ENCODE peak calls at places on chromosome 14, in ten cellular contexts. E is brain microvascular endothelial cell; O is keratinocyte; Q is hepatocyte; K is tibial artery; Y is cardiac fibroblast; D is CD8-positive, alpha-beta T cell; V is suprapubic skin; F is AG10803; I is RWPE2. W is an unnamed sample.

GRCh38 chr14:96676161-96676560 is 121.0 kb upstream of the VRK1 start:
- DNase-seq in F (no peak), D (no peak), V (no peak), E (peak), Q (no peak), I (no peak), K (no peak), O (no peak), Y (no peak), W (peak)

GRCh38 chr14:77991128-77991772 is 178.9 kb upstream of the NRXN3 start:
- DNase-seq in O (no peak), D (no peak), Q (no peak), F (no peak), I (no peak), E (no peak), V (no peak), Y (no peak), K (no peak), W (no peak)

GRCh38 chr14:43729149-43729548 is 777.9 kb downstream of the FSCB start:
- DNase-seq in F (no peak), K (no peak), D (no peak), I (no peak), E (no peak), O (no peak), Q (no peak), V (no peak), Y (no peak), W (no peak)

GRCh38 chr14:63361790-63362189 is 43.1 kb upstream of the GPHB5 start:
- DNase-seq in F (no peak), I (no peak), V (no peak), E (no peak), D (no peak), O (no peak), Y (no peak), K (no peak), Q (no peak), W (no peak)

GRCh38 chr14:92846162-92846897 is 52.2 kb downstream of the GOLGA5 start:
- DNase-seq in V (no peak), Q (peak), F (peak), K (no peak), D (no peak), E (peak), I (no peak), Y (peak), O (peak), W (peak)

GRCh38 chr14:42138406-42138805 is 531.7 kb downstream of the LRFN5 start:
- DNase-seq in Q (no peak), O (no peak), F (no peak), I (no peak), E (no peak), K (no peak), D (no peak), Y (no peak), V (no peak), W (no peak)

GRCh38 chr14:37203423-37203822 is 5.7 kb downstream of the MIPOL1 start:
- DNase-seq in F (no peak), K (no peak), D (no peak), I (no peak), Y (no peak), E (no peak), O (no peak), V (no peak), Q (no peak), W (no peak)

GRCh38 chr14:57487771-57488170 is 5.9 kb downstream of the CCDC198 start:
- DNase-seq in E (no peak), Q (no peak), O (no peak), K (no peak), V (no peak), D (no peak), I (no peak), Y (no peak), F (peak), W (peak)

GRCh38 chr14:81363746-81364400 is 36.3 kb downstream of the STON2 start:
- DNase-seq in K (no peak), V (no peak), E (no peak), Q (no peak), I (no peak), Y (no peak), F (peak), O (no peak), D (no peak), W (peak)

GRCh38 chr14:69573841-69574265 is 818 bp downstream of the CCDC177 start:
- DNase-seq in V (no peak), E (no peak), D (no peak), Y (no peak), F (no peak), O (no peak), I (no peak), K (no peak), Q (peak), W (no peak)

GRCh38 chr14:73786632-73786941 is 65.0 kb upstream of the PTGR2 start:
- DNase-seq in Q (peak), Y (peak), D (no peak), O (no peak), I (peak), K (no peak), E (no peak), V (no peak), F (no peak), W (no peak)

GRCh38 chr14:37416264-37416663 is 178.8 kb downstream of the FOXA1 start:
- DNase-seq in F (no peak), V (no peak), O (no peak), I (no peak), E (no peak), D (no peak), Y (no peak), K (no peak), Q (no peak), W (no peak)

GRCh38 chr14:61315288-61315687 is 6.1 kb upstream of the PRKCH start:
- DNase-seq in Q (no peak), I (no peak), F (no peak), O (no peak), E (no peak), D (no peak), Y (no peak), K (no peak), V (no peak), W (no peak)

GRCh38 chr14:81269100-81269978 is 48.6 kb upstream of the GTF2A1 start:
- DNase-seq in F (peak), I (no peak), V (no peak), O (no peak), D (no peak), Y (peak), Q (peak), E (peak), K (no peak), W (peak)

GRCh38 chr14:69138189-69138535 is 14.8 kb downstream of the DCAF5 start:
- DNase-seq in D (no peak), E (no peak), Q (peak), I (no peak), K (no peak), O (no peak), V (no peak), F (peak), Y (peak), W (peak)

GRCh38 chr14:74599946-74600345 is 12.1 kb downstream of the LTBP2 start:
- DNase-seq in D (no peak), E (no peak), Q (no peak), V (no peak), Y (no peak), K (no peak), F (no peak), O (no peak), I (no peak), W (no peak)

GRCh38 chr14:64417042-64417770 is 29.1 kb downstream of the MTHFD1 start:
- DNase-seq in F (no peak), I (no peak), Q (no peak), D (no peak), O (no peak), E (peak), V (no peak), Y (peak), K (no peak), W (peak)

GRCh38 chr14:68884031-68885030 is 91.5 kb upstream of the ZFP36L1 start:
- DNase-seq in F (peak), Y (peak), K (peak), E (peak), D (no peak), O (no peak), V (no peak), Q (no peak), I (peak), W (peak)

GRCh38 chr14:34211732-34212131 is 250.3 kb downstream of the SPTSSA start:
- DNase-seq in V (no peak), E (no peak), I (no peak), Q (no peak), O (no peak), K (no peak), D (no peak), Y (no peak), F (no peak), W (no peak)

GRCh38 chr14:76051717-76052459 is 66.3 kb downstream of the IFT43 start:
- DNase-seq in I (no peak), Q (no peak), E (no peak), Y (no peak), D (no peak), O (no peak), K (no peak), V (no peak), F (no peak), W (no peak)

GRCh38 chr14:77105554-77105953 is 7.5 kb downstream of the CIPC start:
- DNase-seq in E (no peak), F (no peak), O (no peak), Q (no peak), I (no peak), V (no peak), K (no peak), Y (no peak), D (no peak), W (no peak)

DNA sequence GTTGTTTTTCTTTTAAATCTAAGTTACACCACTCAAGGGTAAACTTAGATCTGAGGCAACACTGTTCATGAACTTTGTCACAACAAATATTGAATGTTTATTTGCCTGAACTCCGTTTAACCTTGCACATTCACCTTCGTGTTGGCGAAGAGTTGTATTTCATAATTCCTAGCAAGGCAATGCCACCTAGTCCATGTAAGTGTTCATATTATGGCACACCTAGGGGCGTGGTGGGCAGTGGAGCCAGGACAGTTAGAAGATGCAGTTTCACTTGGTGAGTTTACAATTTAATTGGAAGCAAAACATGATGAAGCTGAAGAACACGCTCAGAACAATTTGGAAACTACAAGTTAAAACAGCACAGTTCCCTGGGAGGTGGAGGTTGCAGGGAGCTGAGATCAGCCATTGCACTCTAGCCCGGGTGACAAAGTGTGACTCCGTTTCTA is 30.4 kb upstream of the GNPNAT1 start:
- DNase-seq in Q (peak), E (no peak), Y (no peak), D (no peak), O (no peak), V (no peak), K (no peak), I (no peak), F (no peak), W (no peak)
- H3K4me3 ChIP-seq in Q (no peak), E (no peak), Y (no peak), D (no peak), O (no peak), V (no peak), K (no peak), I (no peak), F (no peak), W (no peak)

DNA sequence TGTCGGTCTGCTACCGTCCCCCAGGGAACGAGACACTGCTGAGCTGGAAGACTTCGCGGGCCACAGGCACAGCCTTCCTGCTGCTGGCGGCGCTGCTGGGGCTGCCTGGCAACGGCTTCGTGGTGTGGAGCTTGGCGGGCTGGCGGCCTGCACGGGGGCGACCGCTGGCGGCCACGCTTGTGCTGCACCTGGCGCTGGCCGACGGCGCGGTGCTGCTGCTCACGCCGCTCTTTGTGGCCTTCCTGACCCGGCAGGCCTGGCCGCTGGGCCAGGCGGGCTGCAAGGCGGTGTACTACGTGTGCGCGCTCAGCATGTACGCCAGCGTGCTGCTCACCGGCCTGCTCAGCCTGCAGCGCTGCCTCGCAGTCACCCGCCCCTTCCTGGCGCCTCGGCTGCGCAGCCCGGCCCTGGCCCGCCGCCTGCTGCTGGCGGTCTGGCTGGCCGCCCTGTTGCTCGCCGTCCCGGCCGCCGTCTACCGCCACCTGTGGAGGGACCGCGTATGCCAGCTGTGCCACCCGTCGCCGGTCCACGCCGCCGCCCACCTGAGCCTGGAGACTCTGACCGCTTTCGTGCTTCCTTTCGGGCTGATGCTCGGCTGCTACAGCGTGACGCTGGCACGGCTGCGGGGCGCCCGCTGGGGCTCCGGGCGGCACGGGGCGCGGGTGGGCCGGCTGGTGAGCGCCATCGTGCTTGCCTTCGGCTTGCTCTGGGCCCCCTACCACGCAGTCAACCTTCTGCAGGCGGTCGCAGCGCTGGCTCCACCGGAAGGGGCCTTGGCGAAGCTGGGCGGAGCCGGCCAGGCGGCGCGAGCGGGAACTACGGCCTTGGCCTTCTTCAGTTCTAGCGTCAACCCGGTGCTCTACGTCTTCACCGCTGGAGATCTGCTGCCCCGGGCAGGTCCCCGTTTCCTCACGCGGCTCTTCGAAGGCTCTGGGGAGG is at the start of gene LTB4R:
- DNase-seq in Q (no peak), F (peak), K (peak), D (peak), O (no peak), Y (peak), E (peak), V (peak), I (no peak), W (peak)
- TF ChIP-seq CTCF in Q (no peak), F (no peak), K (peak), D (no peak), O (no peak), Y (no peak), E (peak), V (no peak), I (peak), W (peak)

DNA sequence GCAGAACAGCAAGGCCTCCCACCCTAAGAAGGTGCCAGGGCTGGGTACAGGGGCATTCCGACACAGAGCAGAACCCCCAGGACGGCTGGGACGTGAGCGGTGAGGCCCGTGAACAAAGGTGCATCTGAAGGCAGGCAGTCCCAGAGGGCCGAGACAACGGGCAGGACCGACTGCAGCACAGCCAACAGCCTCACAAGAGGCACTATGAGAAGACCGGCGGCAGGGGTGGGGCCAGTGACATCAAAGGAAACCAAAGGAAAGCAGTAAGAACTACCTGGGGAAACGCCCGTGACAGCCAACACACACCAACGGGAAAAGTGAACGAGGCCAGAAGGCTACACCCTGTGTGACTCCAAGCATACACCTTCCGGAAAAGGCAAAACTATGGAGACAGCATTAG is 9.1 kb downstream of the BTBD6 start:
- DNase-seq in Y (no peak), E (no peak), K (peak), F (no peak), I (no peak), Q (no peak), O (no peak), V (no peak), D (no peak), W (no peak)
- H3K4me3 ChIP-seq in Y (no peak), E (no peak), K (no peak), F (no peak), I (no peak), Q (no peak), O (no peak), V (no peak), D (no peak), W (no peak)

GRCh38 chr14:49306152-49306751 is 279.9 kb downstream of the RPS29 start:
- DNase-seq in Q (peak), Y (peak), O (no peak), E (no peak), I (no peak), D (no peak), K (no peak), F (peak), V (no peak), W (no peak)
- TF ChIP-seq CTCF in Q (peak), Y (peak), O (no peak), E (peak), I (peak), D (peak), K (peak), F (peak), V (no peak), W (peak)

GRCh38 chr14:67736771-67737170 is 35.1 kb downstream of the RDH12 start:
- DNase-seq in Y (no peak), I (no peak), E (no peak), D (no peak), V (no peak), K (no peak), O (no peak), Q (no peak), F (no peak), W (no peak)
- H3K4me3 ChIP-seq in Y (no peak), I (no peak), E (no peak), D (no peak), V (no peak), K (no peak), O (no peak), Q (no peak), F (no peak), W (no peak)

DNA sequence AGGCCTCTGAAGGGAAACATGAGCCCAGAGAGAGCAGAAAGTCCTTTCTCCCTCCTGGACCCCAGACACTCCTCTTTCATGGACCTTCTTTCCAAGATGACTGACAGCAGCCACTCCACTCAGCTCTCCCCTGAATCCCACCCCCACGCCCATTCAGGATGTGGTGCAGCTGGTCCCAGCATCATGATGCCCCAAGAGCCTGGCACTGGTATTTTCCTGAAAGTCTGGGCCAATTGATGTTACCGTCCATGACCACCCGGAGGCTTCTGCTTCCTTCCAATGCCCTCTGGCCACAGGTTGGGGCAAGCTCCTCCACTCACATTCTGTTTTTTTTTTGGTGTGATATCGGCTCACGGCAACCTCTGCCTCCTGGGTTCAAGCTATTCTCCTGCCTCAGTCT is 112.6 kb downstream of the CALM1 start:
- DNase-seq in Q (no peak), V (no peak), I (no peak), K (no peak), O (no peak), F (no peak), E (no peak), Y (no peak), D (no peak), W (no peak)
- TF ChIP-seq CTCF in Q (no peak), V (no peak), I (no peak), K (no peak), O (no peak), F (no peak), E (no peak), Y (no peak), D (no peak), W (no peak)

DNA sequence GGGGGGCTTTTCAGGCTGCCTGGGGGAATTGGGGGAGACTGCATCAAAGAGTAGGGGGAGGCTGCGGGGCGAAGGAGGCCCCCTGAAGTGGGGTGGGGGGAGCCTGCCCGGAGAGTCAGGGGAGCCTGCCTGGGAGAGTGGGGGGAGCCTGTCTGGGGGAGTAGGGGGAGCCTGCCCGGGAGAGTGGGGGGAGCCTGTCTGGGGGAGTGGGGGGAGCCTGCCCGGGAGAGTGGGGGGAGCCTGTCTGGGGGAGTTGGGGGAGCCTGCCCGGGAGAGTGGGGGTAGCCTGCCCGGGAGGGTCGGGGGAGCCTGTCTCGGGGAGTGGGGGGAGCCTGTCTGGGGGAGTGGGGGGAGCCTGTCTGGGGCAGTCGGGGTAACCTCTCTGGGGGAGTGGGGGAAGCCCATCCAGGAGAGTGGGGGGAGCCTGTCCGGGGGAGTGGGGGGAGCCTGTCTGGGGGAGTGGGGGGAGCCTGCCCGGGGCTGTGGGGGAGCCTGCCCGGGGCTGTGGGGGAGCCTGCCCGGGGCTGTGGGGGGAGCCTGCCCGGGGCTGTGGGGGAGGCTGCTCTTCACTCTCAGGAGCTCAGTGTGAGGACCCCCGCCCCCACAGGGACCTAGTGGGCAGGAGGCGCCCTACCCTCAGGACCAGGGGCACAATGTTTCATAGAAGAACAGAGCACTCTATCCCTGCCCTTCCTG is 6.5 kb upstream of the DEGS2 start:
- DNase-seq in Q (no peak), D (no peak), E (no peak), V (no peak), K (no peak), I (peak), O (no peak), Y (no peak), F (no peak), W (no peak)
- H3K4me3 ChIP-seq in Q (no peak), D (peak), E (no peak), V (peak), K (peak), I (no peak), O (peak), Y (peak), F (peak), W (no peak)

W was measured in foreskin fibroblast.